ENCODE peak calls at places on chromosome 2, in eight cellular contexts. P is PC-9, X is hepatocyte, A is PC-3, L is astrocyte, C is HCT116, S is IMR-90, J is neural progenitor cell. O is an unnamed sample.

GRCh38 chr2:38491436-38491835 is 111.3 kb downstream of the HNRNPLL start:
- DNase-seq in L (no peak), P (no peak), A (no peak), X (no peak), S (no peak), C (no peak), J (no peak), O (no peak)

GRCh38 chr2:60172801-60173200 is 380.7 kb downstream of the BCL11A start:
- DNase-seq in X (no peak), S (no peak), A (no peak), J (peak; percentile 31), P (no peak), C (no peak), L (no peak), O (no peak)

GRCh38 chr2:240965296-240965904 is 33.0 kb upstream of the SNED1 start:
- DNase-seq in A (no peak), P (no peak), X (no peak), L (no peak), J (no peak), C (no peak), S (no peak), O (peak; percentile 84)

GRCh38 chr2:196453613-196454047 is 185.9 kb upstream of the CCDC150 start:
- DNase-seq in C (peak; percentile 60), L (peak; percentile 30), S (peak; percentile 63), X (peak; percentile 59), A (peak; percentile 72), P (peak; percentile 14), J (peak; percentile 63), O (peak; percentile 37)

GRCh38 chr2:119431155-119431975 is at the start of gene TMEM37:
- DNase-seq in C (peak; percentile 28), L (peak; percentile 47), S (peak; percentile 15), P (peak; percentile 80), A (peak; percentile 50), J (peak; percentile 94), X (peak; percentile 95), O (peak; percentile 96)

GRCh38 chr2:223465793-223466192 is 136.4 kb downstream of the SCG2 start:
- DNase-seq in J (no peak), L (peak; percentile 98), A (peak; percentile 92), C (no peak), X (peak; percentile 51), P (peak; percentile 80), S (peak; percentile 96), O (peak; percentile 76)

GRCh38 chr2:19649107-19649506 is 252.7 kb downstream of the TTC32 start:
- DNase-seq in X (no peak), J (no peak), P (no peak), S (peak; percentile 38), L (peak; percentile 75), C (no peak), A (peak; percentile 15), O (no peak)

GRCh38 chr2:144517825-144518699 is 1.9 kb downstream of the ZEB2 start:
- DNase-seq in L (no peak), J (peak; percentile 54), A (peak; percentile 6), X (no peak), C (no peak), P (no peak), S (no peak), O (no peak)

GRCh38 chr2:120715356-120715755 is 20.3 kb upstream of the GLI2 start:
- DNase-seq in X (no peak), C (no peak), S (no peak), J (no peak), A (no peak), L (no peak), P (no peak), O (peak; percentile 41)

DNA sequence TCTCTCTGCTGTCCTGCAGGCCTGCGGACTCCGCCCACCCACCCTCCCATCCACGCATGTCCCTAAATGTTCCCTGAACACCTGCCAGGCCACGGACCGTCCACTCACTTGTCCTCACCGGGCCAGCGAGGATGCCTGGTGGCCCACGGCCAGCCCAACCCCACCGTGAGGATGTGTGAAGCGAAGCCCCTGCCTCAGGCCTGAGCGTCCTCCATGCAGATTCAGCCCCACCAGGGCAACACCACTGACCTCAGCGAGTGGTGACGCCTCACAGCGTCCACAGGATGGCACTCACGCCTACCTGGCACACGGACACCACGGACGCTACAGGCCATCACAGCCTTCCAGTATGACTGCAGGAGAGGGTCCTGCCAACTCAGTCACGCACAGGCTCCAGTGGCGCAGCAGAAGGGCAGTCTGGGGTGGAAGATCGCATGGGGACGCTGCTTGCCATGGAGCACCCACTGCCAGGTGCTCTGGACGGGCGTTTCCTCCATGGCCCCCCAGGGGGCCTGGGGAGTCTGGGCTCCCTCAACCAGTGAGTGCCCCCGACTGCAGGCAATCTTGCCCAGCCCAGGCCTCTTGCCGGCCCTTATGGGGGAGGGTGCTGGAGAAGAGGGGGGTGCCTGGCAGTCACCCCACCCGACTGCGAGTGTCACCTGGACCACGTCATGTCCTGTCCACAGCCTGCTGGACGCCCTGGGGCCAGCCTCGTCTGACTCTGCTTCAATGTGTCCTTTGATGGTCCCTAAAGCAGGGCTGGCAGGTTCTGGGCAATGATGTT is 25.4 kb downstream of the HDAC4 start:
- DNase-seq in S (no peak), C (no peak), L (no peak), A (peak; percentile 11), X (no peak), J (peak; percentile 53), P (no peak), O (no peak)
- TF ChIP-seq CTCF in S (no peak), C (peak; percentile 38), L (no peak), A (peak; percentile 45), X (no peak), J (peak; percentile 44), P (peak; percentile 26), O (no peak)

DNA sequence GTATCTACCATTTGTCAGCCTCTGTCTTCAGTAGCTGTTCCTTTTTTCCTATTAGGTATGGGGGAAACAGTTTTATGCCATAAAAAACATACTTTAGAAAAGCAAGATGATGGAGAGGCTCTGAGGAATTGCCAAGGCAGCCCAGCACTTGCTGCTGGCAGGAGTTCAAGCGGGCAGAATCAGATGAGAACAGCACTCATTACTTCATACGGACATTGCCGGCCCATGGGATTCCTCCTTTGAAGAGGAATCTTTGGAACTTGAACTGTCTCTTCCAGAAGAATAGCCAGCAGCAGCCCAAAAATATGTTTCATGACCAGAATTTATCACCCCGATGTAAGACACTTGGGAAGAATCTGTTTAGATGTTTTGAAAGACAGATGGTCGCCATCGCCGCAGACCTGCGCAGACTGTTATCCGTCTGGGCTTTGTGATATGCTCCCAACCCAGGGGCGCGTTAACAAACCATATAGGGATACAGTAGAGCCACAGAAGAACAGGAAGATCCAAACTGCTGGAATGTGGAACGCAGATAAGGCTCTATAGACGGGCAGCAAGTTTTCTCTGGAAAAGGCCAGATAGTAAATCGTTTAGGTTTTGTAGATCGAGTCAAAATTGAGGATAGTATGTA is 3.6 kb upstream of the ADI1 start:
- DNase-seq in X (peak; percentile 35), S (peak; percentile 61), J (no peak), A (no peak), C (no peak), L (peak; percentile 57), P (no peak), O (no peak)
- H2AFZ ChIP-seq in X (no peak overlapping the region), S (peak overlapping the region; percentile 77), J (no peak overlapping the region), A (peak overlapping the region; percentile 64), C (no peak overlapping the region), L (no peak overlapping the region), P (no peak overlapping the region), O (no peak overlapping the region)

GRCh38 chr2:201532686-201533304 is 81.3 kb downstream of the STRADB start:
- DNase-seq in X (no peak), S (peak; percentile 93), J (no peak), L (peak; percentile 96), P (peak; percentile 27), A (peak; percentile 95), C (peak; percentile 90), O (peak; percentile 69)

GRCh38 chr2:201542291-201542690 is 90.8 kb downstream of the STRADB start:
- DNase-seq in J (no peak), C (no peak), S (no peak), X (no peak), L (no peak), A (no peak), P (no peak), O (no peak)

GRCh38 chr2:201536046-201536445 is 84.5 kb downstream of the STRADB start:
- DNase-seq in X (no peak), A (no peak), L (no peak), P (no peak), J (no peak), C (no peak), S (no peak), O (no peak)

DNA sequence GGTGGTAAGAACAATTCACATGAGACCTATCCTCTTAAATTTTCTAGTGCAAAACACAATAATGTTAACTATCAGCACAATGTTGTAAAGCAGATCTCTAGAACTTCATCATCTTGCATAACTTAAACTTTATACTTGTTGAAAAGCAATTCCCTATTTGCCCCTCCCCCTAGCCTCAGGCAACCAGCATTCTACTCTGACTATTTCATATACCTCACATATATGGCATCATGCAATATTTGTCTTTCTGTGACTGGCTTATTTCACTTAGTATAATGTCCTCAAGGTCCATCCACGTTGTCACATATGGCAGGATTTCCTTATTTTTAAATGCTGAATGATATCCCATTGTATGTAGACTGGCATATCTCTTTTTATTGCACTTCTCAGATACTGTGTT is 86.5 kb downstream of the STRADB start:
- DNase-seq in J (no peak), X (no peak), C (no peak), S (no peak), A (no peak), L (no peak), P (no peak), O (no peak)
- H3K9me3 ChIP-seq in J (no peaks in the 10 kb centered on the region), X (no peaks in the 10 kb centered on the region), C (no peaks in the 10 kb centered on the region), S (peaks cover 7% of the 10 kb centered on the region), A (no peaks in the 10 kb centered on the region), L (peaks cover 4% of the 10 kb centered on the region), P (peaks cover 6% of the 10 kb centered on the region), O (peaks cover 2% of the 10 kb centered on the region)

GRCh38 chr2:44705851-44706555 is 235.5 kb upstream of the SIX3 start:
- DNase-seq in C (no peak), X (no peak), S (no peak), L (no peak), P (no peak), J (peak; percentile 89), A (no peak), O (no peak)

GRCh38 chr2:44706584-44707553 is 234.6 kb upstream of the SIX3 start:
- DNase-seq in C (no peak), J (peak; percentile 31), A (no peak), X (no peak), S (no peak), L (peak; percentile 5), P (no peak), O (no peak)

GRCh38 chr2:44708646-44709000 is 232.9 kb upstream of the SIX3 start:
- DNase-seq in X (no peak), P (peak; percentile 48), A (peak; percentile 48), C (no peak), S (no peak), L (no peak), J (no peak), O (no peak)

GRCh38 chr2:44707945-44708645 is 233.4 kb upstream of the SIX3 start:
- DNase-seq in P (peak; percentile 38), X (no peak), A (peak; percentile 46), L (no peak), C (no peak), J (peak; percentile 36), S (no peak), O (no peak)

GRCh38 chr2:44705356-44705755 is 236.1 kb upstream of the SIX3 start:
- DNase-seq in P (no peak), L (no peak), S (no peak), J (peak; percentile 88), X (no peak), C (no peak), A (no peak), O (no peak)
- TF ChIP-seq CTCF in P (no peak), L (no peak), S (no peak), J (no peak), X (no peak), C (no peak), A (no peak), O (no peak)

GRCh38 chr2:97730245-97730644 is 16.9 kb downstream of the ZAP70 start:
- DNase-seq in A (peak; percentile 7), L (no peak), P (no peak), C (no peak), X (no peak), S (peak; percentile 13), J (no peak), O (no peak)
- H2AFZ ChIP-seq in A (no peak overlapping the region), L (no peak overlapping the region), P (no peak overlapping the region), C (no peak overlapping the region), X (no peak overlapping the region), S (no peak overlapping the region), J (no peak overlapping the region), O (no peak overlapping the region)

O was measured in osteoblast.